ENCODE peak calls at places on chromosomes 6 and 20, in five cellular contexts. E is stimulated activated CD8-positive, alpha-beta memory T cell treated with anti-CD3 and anti-CD28 coated beads, Interleukin-2, amount 100 ng/mL, for 1 hour; N is H1; P is NCI-H1105; K is AG20443. I is an unnamed sample.

GRCh38 chr20:63097336-63097831 is 90.6 kb upstream of the BHLHE23 start:
- DNase-seq in E (no peak), N (no peak), P (no peak), K (no peak), I (no peak)

GRCh38 chr6:131258010-131258652 is 122.9 kb downstream of the AKAP7 start:
- DNase-seq in E (no peak), N (no peak), P (no peak), K (no peak), I (no peak)

GRCh38 chr20:51400051-51400926 is 142.2 kb downstream of the NFATC2 start:
- DNase-seq in E (peak), N (no peak), P (no peak), K (no peak), I (no peak)

GRCh38 chr6:5149891-5150290 is 64.8 kb downstream of the PPP1R3G start:
- DNase-seq in E (no peak), N (no peak), P (no peak), K (no peak), I (no peak)

GRCh38 chr6:164130151-164130550 is 715.6 kb downstream of the QKI start:
- DNase-seq in E (no peak), N (no peak), P (peak), K (no peak), I (no peak)

GRCh38 chr20:22796465-22797077 is 212.2 kb upstream of the FOXA2 start:
- DNase-seq in E (no peak), N (no peak), P (no peak), K (no peak), I (no peak)

GRCh38 chr6:133743621-133744020 is 145.3 kb upstream of the TCF21 start:
- DNase-seq in E (no peak), N (no peak), P (no peak), K (no peak), I (no peak)

GRCh38 chr6:99467509-99468106 is 42.5 kb upstream of the PNISR start:
- DNase-seq in E (no peak), N (no peak), P (peak), K (peak), I (no peak)

GRCh38 chr6:120405947-120406346 is 928.3 kb downstream of the TBC1D32 start:
- DNase-seq in E (no peak), N (peak), P (no peak), K (no peak), I (peak)

GRCh38 chr6:150169609-150170008 is 26.8 kb downstream of the PPP1R14C start:
- DNase-seq in E (no peak), N (no peak), P (no peak), K (peak), I (no peak)

GRCh38 chr6:125804264-125804663 is 13.5 kb downstream of the NCOA7 start:
- DNase-seq in E (no peak), N (no peak), P (no peak), K (no peak), I (no peak)

GRCh38 chr20:34011275-34011674 is 17.6 kb downstream of the RALY start:
- DNase-seq in E (no peak), N (no peak), P (no peak), K (no peak), I (no peak)

GRCh38 chr6:14255916-14256315 is 138.3 kb downstream of the CD83 start:
- DNase-seq in E (no peak), N (no peak), P (no peak), K (no peak), I (no peak)

GRCh38 chr6:42045538-42046460 is 4.5 kb upstream of the TAF8 start:
- DNase-seq in E (peak), N (peak), P (peak), K (no peak), I (peak)